ENCODE peak calls at places on chromosomes 7 and 10, in eight cellular contexts. L is choroid plexus epithelial cell, O is mucosa of descending colon, S is PC-3, D is transverse colon, F is kidney, Y is cardiac muscle cell, C is cardiac fibroblast. P is an unnamed sample.

GRCh38 chr7:73573276-73573675 is 5.1 kb downstream of the TBL2 start:
- DNase-seq in F (no peak), C (no peak), O (no peak), D (no peak), Y (no peak), L (no peak), S (no peak), P (no peak)

GRCh38 chr7:121563177-121563576 is 167.1 kb upstream of the FAM3C start:
- DNase-seq in C (no peak), Y (no peak), S (peak), F (no peak), O (no peak), D (no peak), L (peak), P (no peak)

GRCh38 chr10:34814228-34815173 is 595 bp downstream of the PARD3 start:
- DNase-seq in Y (peak), C (peak), L (no peak), O (peak), D (peak), F (peak), S (peak), P (no peak)

GRCh38 chr7:107592361-107593024 is 12.4 kb downstream of the BCAP29 start:
- DNase-seq in L (peak), S (no peak), F (no peak), C (peak), Y (no peak), D (no peak), O (no peak), P (peak)

GRCh38 chr10:12221323-12222298 is 25.6 kb downstream of the CDC123 start:
- DNase-seq in D (no peak), F (no peak), L (peak), C (peak), Y (no peak), O (no peak), S (peak), P (peak)

GRCh38 chr10:75540357-75541335 is 109.2 kb downstream of the LRMDA start:
- DNase-seq in D (no peak), O (no peak), S (peak), F (no peak), L (no peak), C (no peak), Y (no peak), P (no peak)

GRCh38 chr7:134851141-134851540 is 71.7 kb downstream of the CALD1 start:
- DNase-seq in L (no peak), Y (no peak), D (no peak), S (peak), C (no peak), F (no peak), O (no peak), P (no peak)

GRCh38 chr10:28248092-28248491 is 54.8 kb downstream of the MPP7 start:
- DNase-seq in F (no peak), Y (no peak), D (no peak), L (peak), C (peak), O (peak), S (no peak), P (peak)

GRCh38 chr10:50033481-50033880 is 34.3 kb upstream of the WASHC2A start:
- DNase-seq in C (peak), L (peak), D (no peak), F (no peak), S (no peak), Y (no peak), O (no peak), P (peak)

GRCh38 chr10:88439932-88440331 is 143.2 kb downstream of the RNLS start:
- DNase-seq in D (no peak), S (no peak), Y (no peak), L (no peak), O (no peak), F (no peak), C (no peak), P (no peak)

GRCh38 chr7:15130666-15131541 is 228.4 kb upstream of the DGKB start:
- DNase-seq in Y (no peak), F (no peak), D (no peak), L (peak), S (peak), C (peak), O (no peak), P (peak)

GRCh38 chr7:134420509-134421125 is 38.3 kb downstream of the AKR1B1 start:
- DNase-seq in D (peak), S (peak), Y (peak), C (peak), O (peak), F (no peak), L (peak), P (peak)

GRCh38 chr7:24971333-24972165 is 8.4 kb downstream of the OSBPL3 start:
- DNase-seq in O (no peak), L (peak), C (peak), S (peak), F (no peak), Y (no peak), D (no peak), P (peak)

GRCh38 chr10:106997721-106998120 is 166.8 kb downstream of the SORCS1 start:
- DNase-seq in D (peak), F (no peak), O (peak), C (no peak), S (no peak), Y (no peak), L (no peak), P (no peak)

GRCh38 chr10:4062072-4062471 is 277.1 kb upstream of the KLF6 start:
- DNase-seq in O (no peak), S (peak), Y (no peak), L (no peak), D (no peak), F (no peak), C (no peak), P (peak)

GRCh38 chr7:51428226-51428887 is 111.7 kb upstream of the COBL start:
- DNase-seq in C (peak), D (peak), O (peak), L (peak), S (peak), Y (no peak), F (no peak), P (no peak)

GRCh38 chr10:113221756-113222168 is 271.7 kb downstream of the TCF7L2 start:
- DNase-seq in F (no peak), Y (no peak), O (no peak), D (no peak), C (no peak), S (peak), L (peak), P (peak)

GRCh38 chr10:31819393-31819820 is 109.2 kb downstream of the ARHGAP12 start:
- DNase-seq in O (peak), C (peak), L (no peak), Y (no peak), D (no peak), S (no peak), F (no peak), P (peak)

GRCh38 chr7:110461621-110462020 is 629.3 kb upstream of the LRRN3 start:
- DNase-seq in F (no peak), S (no peak), Y (no peak), D (no peak), L (no peak), O (no peak), C (no peak), P (no peak)
- H3K4me3 ChIP-seq in F (no peak), S (no peak), Y (no peak), D (no peak), L (no peak), O (no peak), C (no peak), P (no peak)

GRCh38 chr10:72105675-72106074 is 17.3 kb upstream of the SPOCK2 start:
- DNase-seq in L (no peak), Y (no peak), C (no peak), D (no peak), F (no peak), O (no peak), S (no peak), P (no peak)

GRCh38 chr10:72106896-72107295 is 18.5 kb upstream of the SPOCK2 start:
- DNase-seq in D (no peak), F (no peak), L (no peak), Y (no peak), S (no peak), O (no peak), C (no peak), P (no peak)

GRCh38 chr10:72108811-72109618 is 20.7 kb upstream of the SPOCK2 start:
- DNase-seq in F (no peak), C (no peak), S (peak), L (no peak), Y (peak), D (no peak), O (no peak), P (no peak)

GRCh38 chr10:72106154-72106849 is 18.0 kb upstream of the SPOCK2 start:
- DNase-seq in Y (no peak), L (no peak), D (no peak), S (no peak), C (no peak), O (no peak), F (no peak), P (no peak)

DNA sequence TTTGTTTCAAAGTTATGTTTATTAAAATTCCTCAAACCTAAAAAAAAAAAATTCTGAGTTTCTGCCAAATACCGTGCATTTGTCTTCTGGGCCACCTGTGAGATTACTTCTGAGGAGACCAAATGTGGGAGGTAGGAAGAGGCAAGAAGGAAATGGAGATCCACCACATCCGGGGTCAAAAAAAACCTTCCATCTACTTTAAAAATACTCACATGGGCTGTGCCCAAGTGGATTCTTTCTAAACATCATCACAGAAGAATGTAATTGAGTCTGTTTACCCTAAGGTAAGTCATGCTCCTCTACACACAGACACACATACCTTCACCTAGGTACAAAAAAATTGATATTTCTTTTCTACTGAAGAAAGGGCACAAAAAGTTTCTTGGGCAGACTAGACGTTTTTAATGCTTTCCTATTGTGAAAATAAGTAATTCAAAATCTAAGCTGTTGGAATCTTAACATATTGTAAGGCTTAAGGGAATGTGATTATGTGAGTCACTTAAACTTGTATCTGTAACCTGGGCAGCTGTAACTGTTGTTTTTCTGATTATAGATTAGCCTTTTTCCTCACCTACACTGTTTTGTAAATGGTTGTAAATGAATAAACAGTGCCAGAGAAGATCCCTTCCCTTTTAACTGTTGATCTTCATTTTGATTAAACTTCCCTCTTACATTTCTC is 19.1 kb upstream of the SPOCK2 start:
- DNase-seq in C (no peak), D (no peak), Y (no peak), S (peak), O (no peak), L (no peak), F (no peak), P (no peak)
- H3K4me3 ChIP-seq in C (no peak), D (no peak), Y (no peak), S (no peak), O (no peak), L (no peak), F (no peak), P (no peak)

GRCh38 chr7:45104844-45105587 is 6.5 kb downstream of the TBRG4 start:
- DNase-seq in L (no peak), F (no peak), Y (no peak), S (no peak), D (no peak), C (no peak), O (no peak), P (no peak)

GRCh38 chr7:45106820-45107219 is 4.7 kb downstream of the TBRG4 start:
- DNase-seq in Y (no peak), O (no peak), D (no peak), F (no peak), S (no peak), L (peak), C (no peak), P (no peak)

GRCh38 chr7:45108863-45109262 is 2.6 kb downstream of the TBRG4 start:
- DNase-seq in C (no peak), Y (no peak), O (no peak), L (no peak), D (no peak), S (no peak), F (no peak), P (no peak)

GRCh38 chr7:45105588-45106188 is 5.8 kb downstream of the TBRG4 start:
- DNase-seq in L (no peak), S (no peak), Y (no peak), F (no peak), O (no peak), D (no peak), C (no peak), P (no peak)

DNA sequence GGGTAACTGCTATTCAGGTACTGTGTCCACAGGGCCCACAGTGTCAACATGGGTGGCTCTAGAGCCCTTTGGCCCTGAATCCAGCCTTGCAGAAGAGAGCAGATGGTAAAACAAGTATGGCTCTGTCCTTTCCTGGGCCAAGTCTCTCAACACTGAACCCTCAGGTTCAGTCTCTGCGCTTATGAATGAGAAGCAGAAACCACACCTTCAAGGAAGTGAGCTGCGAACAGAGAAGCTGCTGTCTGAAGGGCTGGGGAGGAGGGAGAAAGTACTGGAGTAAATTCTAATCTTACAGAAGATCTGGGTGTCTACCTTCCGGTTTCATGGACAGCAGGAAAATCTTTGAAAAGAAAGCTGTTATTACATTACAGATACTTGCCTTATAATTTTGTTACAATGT is 4.1 kb downstream of the TBRG4 start:
- DNase-seq in O (no peak), F (no peak), Y (no peak), C (no peak), L (no peak), S (no peak), D (no peak), P (no peak)
- H3K4me3 ChIP-seq in O (no peak), F (no peak), Y (no peak), C (no peak), L (no peak), S (peak), D (no peak), P (no peak)

GRCh38 chr7:460374-461117 is 59.1 kb downstream of the PDGFA start:
- DNase-seq in Y (peak), O (no peak), D (no peak), C (peak), L (peak), S (no peak), F (peak), P (no peak)
- H3K4me3 ChIP-seq in Y (no peak), O (no peak), D (no peak), C (no peak), L (no peak), S (no peak), F (no peak), P (no peak)

GRCh38 chr7:23347007-23347681 is 48.0 kb downstream of the MALSU1 start:
- DNase-seq in S (peak), F (no peak), O (no peak), Y (no peak), D (no peak), C (peak), L (no peak), P (no peak)

GRCh38 chr7:23343102-23343501 is 44.0 kb downstream of the MALSU1 start:
- DNase-seq in F (no peak), S (no peak), C (no peak), O (no peak), D (no peak), L (no peak), Y (no peak), P (no peak)

GRCh38 chr7:23347682-23348180 is 48.6 kb downstream of the MALSU1 start:
- DNase-seq in S (peak), O (no peak), F (no peak), Y (no peak), C (peak), L (peak), D (no peak), P (peak)

GRCh38 chr7:23343806-23344500 is 44.8 kb downstream of the MALSU1 start:
- DNase-seq in C (no peak), Y (no peak), S (no peak), O (no peak), D (no peak), L (no peak), F (no peak), P (peak)

GRCh38 chr7:23346316-23346715 is 47.2 kb downstream of the MALSU1 start:
- DNase-seq in C (no peak), D (no peak), F (no peak), S (no peak), O (no peak), L (no peak), Y (no peak), P (no peak)
- H3K4me3 ChIP-seq in C (no peak), D (no peak), F (no peak), S (peak), O (no peak), L (no peak), Y (no peak), P (no peak)

P was measured in astrocyte.